ENCODE peak calls at places on chromosomes 6 and 20, in nine cellular contexts. One of them, this sample, is unnamed.
A peak's percentile ranks its signal among the peaks of the same experiment; 100 is the strongest.

GRCh38 chr20:62796699-62797491 is 622 bp downstream of the MRGBP start:
- DNase-seq in nephron progenitor cell: no peak
- DNase-seq in SK-N-SH: no peak
- DNase-seq in ovary: no peak
- DNase-seq in NCI-H748 treated with DMSO at 0.1 percent for 48 hours: no peak
- DNase-seq in stimulated activated CD4-positive, alpha-beta T cell treated with anti-CD3 and anti-CD28 coated beads, Interleukin-1b, Interleukin-23, amount 100 ng/mL, for 24 hours: no peak
- DNase-seq in IMR-90: no peak
- DNase-seq in stimulated activated CD8-positive, alpha-beta memory T cell treated with anti-CD3 and anti-CD28 coated beads, Interleukin-2, amount 100 ng/mL, for 1 hour: no peak
- DNase-seq in RKO: no peak
- DNase-seq in this sample: no peak

GRCh38 chr6:4931530-4932505 is 72.0 kb downstream of the RPP40 start:
- DNase-seq in stimulated activated CD4-positive, alpha-beta T cell treated with anti-CD3 and anti-CD28 coated beads, Interleukin-1b, Interleukin-23, amount 100 ng/mL, for 24 hours: no peak
- DNase-seq in IMR-90: no peak
- DNase-seq in nephron progenitor cell: no peak
- DNase-seq in SK-N-SH: no peak
- DNase-seq in stimulated activated CD8-positive, alpha-beta memory T cell treated with anti-CD3 and anti-CD28 coated beads, Interleukin-2, amount 100 ng/mL, for 1 hour: no peak
- DNase-seq in ovary: no peak
- DNase-seq in NCI-H748 treated with DMSO at 0.1 percent for 48 hours: no peak
- DNase-seq in RKO: no peak
- DNase-seq in this sample: no peak

GRCh38 chr20:31684153-31685003 is 38.3 kb downstream of the BCL2L1 start:
- DNase-seq in nephron progenitor cell: no peak
- DNase-seq in ovary: no peak
- DNase-seq in stimulated activated CD8-positive, alpha-beta memory T cell treated with anti-CD3 and anti-CD28 coated beads, Interleukin-2, amount 100 ng/mL, for 1 hour: no peak
- DNase-seq in SK-N-SH: no peak
- DNase-seq in NCI-H748 treated with DMSO at 0.1 percent for 48 hours: no peak
- DNase-seq in stimulated activated CD4-positive, alpha-beta T cell treated with anti-CD3 and anti-CD28 coated beads, Interleukin-1b, Interleukin-23, amount 100 ng/mL, for 24 hours: no peak
- DNase-seq in IMR-90: no peak
- DNase-seq in RKO: no peak
- DNase-seq in this sample: peak; percentile 75

GRCh38 chr20:25498280-25498606 is 87.1 kb downstream of the NINL start:
- DNase-seq in NCI-H748 treated with DMSO at 0.1 percent for 48 hours: no peak
- DNase-seq in stimulated activated CD4-positive, alpha-beta T cell treated with anti-CD3 and anti-CD28 coated beads, Interleukin-1b, Interleukin-23, amount 100 ng/mL, for 24 hours: no peak
- DNase-seq in SK-N-SH: no peak
- DNase-seq in IMR-90: no peak
- DNase-seq in nephron progenitor cell: no peak
- DNase-seq in RKO: no peak
- DNase-seq in stimulated activated CD8-positive, alpha-beta memory T cell treated with anti-CD3 and anti-CD28 coated beads, Interleukin-2, amount 100 ng/mL, for 1 hour: no peak
- DNase-seq in ovary: no peak
- DNase-seq in this sample: no peak

GRCh38 chr20:41927655-41928054 is 309.5 kb upstream of the CHD6 start:
- DNase-seq in stimulated activated CD8-positive, alpha-beta memory T cell treated with anti-CD3 and anti-CD28 coated beads, Interleukin-2, amount 100 ng/mL, for 1 hour: no peak
- DNase-seq in SK-N-SH: no peak
- DNase-seq in ovary: no peak
- DNase-seq in RKO: no peak
- DNase-seq in IMR-90: no peak
- DNase-seq in nephron progenitor cell: no peak
- DNase-seq in NCI-H748 treated with DMSO at 0.1 percent for 48 hours: no peak
- DNase-seq in stimulated activated CD4-positive, alpha-beta T cell treated with anti-CD3 and anti-CD28 coated beads, Interleukin-1b, Interleukin-23, amount 100 ng/mL, for 24 hours: no peak
- DNase-seq in this sample: no peak

GRCh38 chr6:156425374-156425773 is 351.8 kb upstream of the ARID1B start:
- DNase-seq in nephron progenitor cell: no peak
- DNase-seq in ovary: no peak
- DNase-seq in IMR-90: peak; percentile 90
- DNase-seq in stimulated activated CD4-positive, alpha-beta T cell treated with anti-CD3 and anti-CD28 coated beads, Interleukin-1b, Interleukin-23, amount 100 ng/mL, for 24 hours: no peak
- DNase-seq in SK-N-SH: no peak
- DNase-seq in NCI-H748 treated with DMSO at 0.1 percent for 48 hours: no peak
- DNase-seq in RKO: no peak
- DNase-seq in stimulated activated CD8-positive, alpha-beta memory T cell treated with anti-CD3 and anti-CD28 coated beads, Interleukin-2, amount 100 ng/mL, for 1 hour: no peak
- DNase-seq in this sample: no peak

GRCh38 chr20:5741089-5741488 is 9.1 kb upstream of the SHLD1 start:
- DNase-seq in nephron progenitor cell: no peak
- DNase-seq in NCI-H748 treated with DMSO at 0.1 percent for 48 hours: no peak
- DNase-seq in stimulated activated CD4-positive, alpha-beta T cell treated with anti-CD3 and anti-CD28 coated beads, Interleukin-1b, Interleukin-23, amount 100 ng/mL, for 24 hours: no peak
- DNase-seq in stimulated activated CD8-positive, alpha-beta memory T cell treated with anti-CD3 and anti-CD28 coated beads, Interleukin-2, amount 100 ng/mL, for 1 hour: no peak
- DNase-seq in SK-N-SH: no peak
- DNase-seq in RKO: no peak
- DNase-seq in IMR-90: peak; percentile 76
- DNase-seq in ovary: no peak
- DNase-seq in this sample: no peak

GRCh38 chr20:50251992-50252491 is 61.4 kb downstream of the CEBPB start:
- DNase-seq in nephron progenitor cell: no peak
- DNase-seq in RKO: peak; percentile 29
- DNase-seq in ovary: no peak
- DNase-seq in NCI-H748 treated with DMSO at 0.1 percent for 48 hours: no peak
- DNase-seq in stimulated activated CD8-positive, alpha-beta memory T cell treated with anti-CD3 and anti-CD28 coated beads, Interleukin-2, amount 100 ng/mL, for 1 hour: no peak
- DNase-seq in IMR-90: peak; percentile 87
- DNase-seq in stimulated activated CD4-positive, alpha-beta T cell treated with anti-CD3 and anti-CD28 coated beads, Interleukin-1b, Interleukin-23, amount 100 ng/mL, for 24 hours: no peak
- DNase-seq in SK-N-SH: no peak
- DNase-seq in this sample: no peak

GRCh38 chr20:3744806-3745685 is 12.6 kb downstream of the HSPA12B start:
- DNase-seq in nephron progenitor cell: peak; percentile 86
- DNase-seq in SK-N-SH: peak; percentile 90
- DNase-seq in ovary: peak; percentile 50
- DNase-seq in NCI-H748 treated with DMSO at 0.1 percent for 48 hours: peak; percentile 67
- DNase-seq in RKO: no peak
- DNase-seq in stimulated activated CD8-positive, alpha-beta memory T cell treated with anti-CD3 and anti-CD28 coated beads, Interleukin-2, amount 100 ng/mL, for 1 hour: no peak
- DNase-seq in stimulated activated CD4-positive, alpha-beta T cell treated with anti-CD3 and anti-CD28 coated beads, Interleukin-1b, Interleukin-23, amount 100 ng/mL, for 24 hours: peak; percentile 48
- DNase-seq in IMR-90: no peak
- DNase-seq in this sample: no peak

GRCh38 chr6:109816452-109817374 is 125.6 kb downstream of the FIG4 start:
- DNase-seq in IMR-90: no peak
- DNase-seq in NCI-H748 treated with DMSO at 0.1 percent for 48 hours: peak; percentile 99
- DNase-seq in SK-N-SH: no peak
- DNase-seq in nephron progenitor cell: no peak
- DNase-seq in stimulated activated CD8-positive, alpha-beta memory T cell treated with anti-CD3 and anti-CD28 coated beads, Interleukin-2, amount 100 ng/mL, for 1 hour: no peak
- DNase-seq in RKO: no peak
- DNase-seq in ovary: no peak
- DNase-seq in stimulated activated CD4-positive, alpha-beta T cell treated with anti-CD3 and anti-CD28 coated beads, Interleukin-1b, Interleukin-23, amount 100 ng/mL, for 24 hours: no peak
- DNase-seq in this sample: no peak

GRCh38 chr6:38114976-38115632 is 295.6 kb downstream of the ZFAND3 start:
- DNase-seq in SK-N-SH: no peak
- DNase-seq in stimulated activated CD4-positive, alpha-beta T cell treated with anti-CD3 and anti-CD28 coated beads, Interleukin-1b, Interleukin-23, amount 100 ng/mL, for 24 hours: no peak
- DNase-seq in ovary: no peak
- DNase-seq in RKO: no peak
- DNase-seq in nephron progenitor cell: no peak
- DNase-seq in stimulated activated CD8-positive, alpha-beta memory T cell treated with anti-CD3 and anti-CD28 coated beads, Interleukin-2, amount 100 ng/mL, for 1 hour: no peak
- DNase-seq in NCI-H748 treated with DMSO at 0.1 percent for 48 hours: no peak
- DNase-seq in IMR-90: peak; percentile 57
- DNase-seq in this sample: no peak

GRCh38 chr6:154370545-154370944 is 13.9 kb upstream of the IPCEF1 start:
- DNase-seq in stimulated activated CD4-positive, alpha-beta T cell treated with anti-CD3 and anti-CD28 coated beads, Interleukin-1b, Interleukin-23, amount 100 ng/mL, for 24 hours: no peak
- DNase-seq in NCI-H748 treated with DMSO at 0.1 percent for 48 hours: no peak
- DNase-seq in ovary: no peak
- DNase-seq in stimulated activated CD8-positive, alpha-beta memory T cell treated with anti-CD3 and anti-CD28 coated beads, Interleukin-2, amount 100 ng/mL, for 1 hour: no peak
- DNase-seq in RKO: peak; percentile 68
- DNase-seq in IMR-90: peak; percentile 58
- DNase-seq in SK-N-SH: peak; percentile 52
- DNase-seq in nephron progenitor cell: no peak
- DNase-seq in this sample: peak; percentile 28